ENCODE peak calls at places on chromosomes 4 and X, in eight cellular contexts. G, N, F, P, Z, M, C and L are unnamed samples.

GRCh38 chrX:130081421-130082045 is 28.8 kb downstream of the ELF4 start:
- DNase-seq in F (no peak), Z (no peak), N (no peak), C (no peak), P (no peak), G (no peak), M (no peak), L (no peak)

GRCh38 chrX:24426921-24427746 is 38.0 kb upstream of the PDK3 start:
- DNase-seq in P (no peak), F (no peak), G (peak; percentile 82), Z (no peak), M (no peak), C (peak; percentile 9), N (no peak), L (no peak)

GRCh38 chr4:158538176-158538575 is 16.5 kb downstream of the RXFP1 start:
- DNase-seq in C (no peak), Z (no peak), F (peak; percentile 21), N (peak; percentile 41), G (no peak), M (no peak), P (no peak), L (no peak)

GRCh38 chr4:151389316-151389715 is 19.7 kb upstream of the FHIP1A start:
- DNase-seq in N (no peak), F (no peak), Z (no peak), M (no peak), C (no peak), G (no peak), P (no peak), L (no peak)

GRCh38 chrX:23287191-23287764 is 47.4 kb upstream of the PTCHD1 start:
- DNase-seq in P (no peak), Z (no peak), N (no peak), M (no peak), F (no peak), C (no peak), G (no peak), L (no peak)

GRCh38 chrX:18441780-18442367 is 16.5 kb downstream of the CDKL5 start:
- DNase-seq in C (no peak), M (no peak), P (no peak), F (no peak), N (no peak), G (no peak), Z (no peak), L (no peak)

GRCh38 chr4:11098461-11098860 is 330.2 kb downstream of the HS3ST1 start:
- DNase-seq in C (no peak), G (no peak), Z (no peak), P (no peak), M (no peak), F (no peak), N (no peak), L (no peak)

GRCh38 chr4:72909461-72909860 is 160.1 kb downstream of the COX18 start:
- DNase-seq in Z (no peak), G (no peak), N (no peak), P (peak; percentile 34), C (no peak), M (no peak), F (peak; percentile 28), L (no peak)

GRCh38 chrX:86197815-86198214 is 49.6 kb downstream of the DACH2 start:
- DNase-seq in Z (no peak), G (no peak), N (no peak), F (no peak), P (no peak), M (no peak), C (no peak), L (no peak)

GRCh38 chr4:176611351-176611750 is 181.4 kb downstream of the VEGFC start:
- DNase-seq in M (no peak), C (no peak), Z (no peak), N (no peak), F (no peak), P (no peak), G (no peak), L (no peak)

GRCh38 chr4:53886090-53886489 is 178.3 kb downstream of the CHIC2 start:
- DNase-seq in P (no peak), F (no peak), G (no peak), N (no peak), Z (no peak), M (no peak), C (no peak), L (no peak)

GRCh38 chrX:152819732-152820131 is 10.8 kb downstream of the CETN2 start:
- DNase-seq in G (no peak), C (no peak), P (no peak), F (peak; percentile 88), N (no peak), M (no peak), Z (no peak), L (no peak)

GRCh38 chrX:63658920-63659319 is 126.1 kb downstream of the ARHGEF9 start:
- DNase-seq in N (no peak), F (no peak), M (no peak), Z (no peak), C (no peak), G (no peak), P (no peak), L (no peak)

GRCh38 chrX:19799319-19800182 is 87.8 kb downstream of the SH3KBP1 start:
- DNase-seq in N (no peak), C (no peak), P (no peak), F (peak; percentile 38), G (peak; percentile 19), M (no peak), Z (peak; percentile 2), L (no peak)

GRCh38 chr4:120865985-120866384 is 56.5 kb downstream of the PRDM5 start:
- DNase-seq in C (no peak), M (no peak), G (no peak), N (peak; percentile 10), F (no peak), Z (no peak), P (no peak), L (no peak)

GRCh38 chr4:68344785-68345184 is 5.1 kb downstream of the YTHDC1 start:
- DNase-seq in P (no peak), M (no peak), G (no peak), C (no peak), F (no peak), N (no peak), Z (no peak), L (no peak)

GRCh38 chr4:110527156-110527555 is 51.2 kb downstream of the ENPEP start:
- DNase-seq in P (no peak), G (no peak), F (no peak), Z (no peak), C (no peak), M (no peak), N (no peak), L (no peak)

GRCh38 chrX:9911479-9911878 is 55.7 kb upstream of the CLDN34 start:
- DNase-seq in N (no peak), C (no peak), P (no peak), G (no peak), F (peak; percentile 72), M (peak; percentile 91), Z (no peak), L (no peak)

GRCh38 chrX:13279279-13280009 is 40.4 kb downstream of the ATXN3L start:
- DNase-seq in M (no peak), P (no peak), G (no peak), F (no peak), N (no peak), Z (no peak), C (no peak), L (no peak)

GRCh38 chrX:110399497-110399896 is 40.8 kb downstream of the RTL9 start:
- DNase-seq in F (no peak), C (no peak), Z (no peak), M (no peak), P (no peak), G (no peak), N (no peak), L (no peak)

GRCh38 chrX:71992711-71993110 is 82.1 kb downstream of the NHSL2 start:
- DNase-seq in C (no peak), G (peak; percentile 0), P (no peak), F (no peak), M (no peak), N (no peak), Z (peak; percentile 21), L (no peak)

GRCh38 chr4:169064281-169064680 is 54.2 kb upstream of the CBR4 start:
- DNase-seq in F (no peak), Z (no peak), M (no peak), G (no peak), C (no peak), N (no peak), P (no peak), L (no peak)